ENCODE peak calls at places on chromosomes 1 and 21, in four cellular contexts. One of them, this sample, is unnamed.

GRCh38 chr1:227429447-227430359 is 111.4 kb upstream of the CDC42BPA start:
- DNase-seq in cardiac fibroblast: peak
- DNase-seq in activated CD4-positive, CD25-positive, alpha-beta regulatory T cell treated with anti-CD3 and anti-CD28 coated beads, Interleukin-2, amount 50 U/mL, for 72 hours: no peak
- DNase-seq in HCEC 1CT: peak
- DNase-seq in this sample: no peak

GRCh38 chr1:116945421-116945820 is 35.7 kb downstream of the PTGFRN start:
- DNase-seq in activated CD4-positive, CD25-positive, alpha-beta regulatory T cell treated with anti-CD3 and anti-CD28 coated beads, Interleukin-2, amount 50 U/mL, for 72 hours: no peak
- DNase-seq in HCEC 1CT: no peak
- DNase-seq in cardiac fibroblast: no peak
- DNase-seq in this sample: no peak

GRCh38 chr1:205570796-205571537 is 60.8 kb downstream of the ELK4 start:
- DNase-seq in activated CD4-positive, CD25-positive, alpha-beta regulatory T cell treated with anti-CD3 and anti-CD28 coated beads, Interleukin-2, amount 50 U/mL, for 72 hours: no peak
- DNase-seq in cardiac fibroblast: no peak
- DNase-seq in HCEC 1CT: no peak
- DNase-seq in this sample: no peak

GRCh38 chr1:219269171-219269570 is 95.5 kb downstream of the LYPLAL1 start:
- DNase-seq in activated CD4-positive, CD25-positive, alpha-beta regulatory T cell treated with anti-CD3 and anti-CD28 coated beads, Interleukin-2, amount 50 U/mL, for 72 hours: no peak
- DNase-seq in HCEC 1CT: no peak
- DNase-seq in cardiac fibroblast: no peak
- DNase-seq in this sample: no peak

GRCh38 chr1:169571450-169571849 is 14.8 kb downstream of the F5 start:
- DNase-seq in HCEC 1CT: no peak
- DNase-seq in cardiac fibroblast: no peak
- DNase-seq in activated CD4-positive, CD25-positive, alpha-beta regulatory T cell treated with anti-CD3 and anti-CD28 coated beads, Interleukin-2, amount 50 U/mL, for 72 hours: no peak
- DNase-seq in this sample: no peak

GRCh38 chr1:91844862-91845528 is 41.0 kb downstream of the TGFBR3 start:
- DNase-seq in activated CD4-positive, CD25-positive, alpha-beta regulatory T cell treated with anti-CD3 and anti-CD28 coated beads, Interleukin-2, amount 50 U/mL, for 72 hours: no peak
- DNase-seq in HCEC 1CT: peak
- DNase-seq in cardiac fibroblast: peak
- DNase-seq in this sample: no peak

GRCh38 chr1:169031566-169032224 is 74.8 kb upstream of the ATP1B1 start:
- DNase-seq in activated CD4-positive, CD25-positive, alpha-beta regulatory T cell treated with anti-CD3 and anti-CD28 coated beads, Interleukin-2, amount 50 U/mL, for 72 hours: no peak
- DNase-seq in HCEC 1CT: no peak
- DNase-seq in cardiac fibroblast: no peak
- DNase-seq in this sample: no peak

GRCh38 chr1:77541162-77541545 is 141.3 kb downstream of the ZZZ3 start:
- DNase-seq in HCEC 1CT: no peak
- DNase-seq in activated CD4-positive, CD25-positive, alpha-beta regulatory T cell treated with anti-CD3 and anti-CD28 coated beads, Interleukin-2, amount 50 U/mL, for 72 hours: no peak
- DNase-seq in cardiac fibroblast: no peak
- DNase-seq in this sample: no peak

GRCh38 chr1:51627672-51628071 is 10.8 kb downstream of the OSBPL9 start:
- DNase-seq in cardiac fibroblast: peak
- DNase-seq in HCEC 1CT: peak
- DNase-seq in activated CD4-positive, CD25-positive, alpha-beta regulatory T cell treated with anti-CD3 and anti-CD28 coated beads, Interleukin-2, amount 50 U/mL, for 72 hours: no peak
- DNase-seq in this sample: no peak

GRCh38 chr1:2148691-2149090 is 45.9 kb downstream of the FAAP20 start:
- DNase-seq in HCEC 1CT: no peak
- DNase-seq in activated CD4-positive, CD25-positive, alpha-beta regulatory T cell treated with anti-CD3 and anti-CD28 coated beads, Interleukin-2, amount 50 U/mL, for 72 hours: no peak
- DNase-seq in cardiac fibroblast: no peak
- DNase-seq in this sample: no peak

GRCh38 chr1:41420351-41420750 is 59.1 kb downstream of the FOXO6 start:
- DNase-seq in HCEC 1CT: no peak
- DNase-seq in cardiac fibroblast: no peak
- DNase-seq in activated CD4-positive, CD25-positive, alpha-beta regulatory T cell treated with anti-CD3 and anti-CD28 coated beads, Interleukin-2, amount 50 U/mL, for 72 hours: no peak
- DNase-seq in this sample: no peak

GRCh38 chr21:45555557-45556301 is 13.5 kb upstream of the SLC19A1 start:
- DNase-seq in HCEC 1CT: peak
- DNase-seq in activated CD4-positive, CD25-positive, alpha-beta regulatory T cell treated with anti-CD3 and anti-CD28 coated beads, Interleukin-2, amount 50 U/mL, for 72 hours: peak
- DNase-seq in cardiac fibroblast: peak
- DNase-seq in this sample: no peak

GRCh38 chr1:98045211-98046030 is 124.6 kb upstream of the DPYD start:
- DNase-seq in cardiac fibroblast: peak
- DNase-seq in activated CD4-positive, CD25-positive, alpha-beta regulatory T cell treated with anti-CD3 and anti-CD28 coated beads, Interleukin-2, amount 50 U/mL, for 72 hours: no peak
- DNase-seq in HCEC 1CT: peak
- DNase-seq in this sample: no peak

GRCh38 chr21:41779659-41780058 is 12.8 kb upstream of the RIPK4 start:
- DNase-seq in cardiac fibroblast: no peak
- DNase-seq in HCEC 1CT: no peak
- DNase-seq in activated CD4-positive, CD25-positive, alpha-beta regulatory T cell treated with anti-CD3 and anti-CD28 coated beads, Interleukin-2, amount 50 U/mL, for 72 hours: no peak
- DNase-seq in this sample: peak

GRCh38 chr1:3604468-3604974 is 6.8 kb downstream of the MEGF6 start:
- DNase-seq in cardiac fibroblast: no peak
- DNase-seq in HCEC 1CT: no peak
- DNase-seq in activated CD4-positive, CD25-positive, alpha-beta regulatory T cell treated with anti-CD3 and anti-CD28 coated beads, Interleukin-2, amount 50 U/mL, for 72 hours: no peak
- DNase-seq in this sample: no peak

GRCh38 chr1:21216835-21217811 is 40.4 kb upstream of the EIF4G3 start:
- DNase-seq in cardiac fibroblast: peak
- DNase-seq in activated CD4-positive, CD25-positive, alpha-beta regulatory T cell treated with anti-CD3 and anti-CD28 coated beads, Interleukin-2, amount 50 U/mL, for 72 hours: peak
- DNase-seq in HCEC 1CT: peak
- DNase-seq in this sample: no peak

GRCh38 chr1:45015683-45016082 is 3.6 kb downstream of the UROD start:
- DNase-seq in cardiac fibroblast: no peak
- DNase-seq in HCEC 1CT: no peak
- DNase-seq in activated CD4-positive, CD25-positive, alpha-beta regulatory T cell treated with anti-CD3 and anti-CD28 coated beads, Interleukin-2, amount 50 U/mL, for 72 hours: no peak
- DNase-seq in this sample: no peak

GRCh38 chr1:231860221-231861088 is 233.9 kb downstream of the DISC1 start:
- DNase-seq in activated CD4-positive, CD25-positive, alpha-beta regulatory T cell treated with anti-CD3 and anti-CD28 coated beads, Interleukin-2, amount 50 U/mL, for 72 hours: no peak
- DNase-seq in cardiac fibroblast: no peak
- DNase-seq in HCEC 1CT: no peak
- DNase-seq in this sample: no peak